ENCODE peak calls at places on chromosomes 6 and 20, in five cellular contexts. S is astrocyte, P is IMR-90, L is endothelial cell of umbilical vein, Y is H9. F is an unnamed sample.

GRCh38 chr6:66638099-66638498 is 931.1 kb upstream of the EYS start:
- DNase-seq in S (no peak), P (no peak), L (no peak), Y (no peak), F (no peak)

GRCh38 chr6:111173341-111173740 is 86.0 kb downstream of the SLC16A10 start:
- DNase-seq in S (no peak), P (no peak), L (no peak), Y (peak), F (peak)

GRCh38 chr6:35494161-35494563 is 2.7 kb downstream of the TEAD3 start:
- DNase-seq in S (no peak), P (peak), L (peak), Y (peak), F (no peak)

GRCh38 chr6:14706378-14706929 is 539.4 kb upstream of the JARID2 start:
- DNase-seq in S (peak), P (peak), L (no peak), Y (no peak), F (no peak)

GRCh38 chr6:166097914-166098522 is 69.6 kb downstream of the TBXT start:
- DNase-seq in S (peak), P (peak), L (peak), Y (peak), F (peak)

GRCh38 chr20:24959591-24960301 is 10.7 kb downstream of the CST7 start:
- DNase-seq in S (no peak), P (no peak), L (no peak), Y (peak), F (peak)

GRCh38 chr20:7696311-7696710 is 243.9 kb downstream of the HAO1 start:
- DNase-seq in S (peak), P (no peak), L (peak), Y (no peak), F (no peak)

GRCh38 chr6:51268666-51269065 is 450.0 kb downstream of the TFAP2B start:
- DNase-seq in S (no peak), P (no peak), L (no peak), Y (no peak), F (no peak)

GRCh38 chr6:1786455-1787108 is 176.9 kb downstream of the FOXC1 start:
- DNase-seq in S (no peak), P (no peak), L (peak), Y (no peak), F (no peak)

GRCh38 chr20:7775072-7775471 is 165.2 kb downstream of the HAO1 start:
- DNase-seq in S (peak), P (peak), L (no peak), Y (no peak), F (no peak)

GRCh38 chr6:87747646-87748045 is 45.6 kb upstream of the AKIRIN2 start:
- DNase-seq in S (no peak), P (no peak), L (no peak), Y (no peak), F (no peak)

GRCh38 chr6:42038163-42038562 is 12.2 kb upstream of the TAF8 start:
- DNase-seq in S (no peak), P (no peak), L (no peak), Y (no peak), F (no peak)

GRCh38 chr20:16400249-16400648 is 173.0 kb downstream of the KIF16B start:
- DNase-seq in S (no peak), P (no peak), L (no peak), Y (no peak), F (no peak)

GRCh38 chr6:113586413-113586812 is 270.7 kb upstream of the MARCKS start:
- DNase-seq in S (peak), P (peak), L (no peak), Y (no peak), F (no peak)

GRCh38 chr6:71410164-71410566 is 121.6 kb downstream of the OGFRL1 start:
- DNase-seq in S (peak), P (peak), L (no peak), Y (no peak), F (no peak)

GRCh38 chr6:34517461-34517868 is 38.7 kb downstream of the SPDEF start:
- DNase-seq in S (no peak), P (no peak), L (no peak), Y (no peak), F (peak)

GRCh38 chr20:38386004-38386403 is 39.7 kb downstream of the LBP start:
- DNase-seq in S (no peak), P (no peak), L (no peak), Y (no peak), F (no peak)

GRCh38 chr6:110590821-110591351 is 114.5 kb upstream of the SLC22A16 start:
- DNase-seq in S (peak), P (peak), L (no peak), Y (no peak), F (no peak)

GRCh38 chr6:39790772-39791171 is 1.4 kb upstream of the DAAM2 start:
- DNase-seq in S (peak), P (peak), L (no peak), Y (no peak), F (no peak)

GRCh38 chr6:151141685-151142084 is 98.1 kb upstream of the AKAP12 start:
- DNase-seq in S (peak), P (no peak), L (peak), Y (no peak), F (no peak)

GRCh38 chr6:163291622-163292021 is 122.9 kb upstream of the QKI start:
- DNase-seq in S (peak), P (no peak), L (peak), Y (no peak), F (no peak)

GRCh38 chr6:134525190-134525868 is 207.4 kb upstream of the SGK1 start:
- DNase-seq in S (no peak), P (no peak), L (peak), Y (no peak), F (no peak)

GRCh38 chr20:38550274-38550673 is 30.7 kb upstream of the ADIG start:
- DNase-seq in S (no peak), P (no peak), L (no peak), Y (no peak), F (no peak)

GRCh38 chr20:58637466-58638198 is 13.5 kb upstream of the STX16 start:
- DNase-seq in S (no peak), P (no peak), L (no peak), Y (no peak), F (no peak)

GRCh38 chr20:37504404-37505096 is 16.5 kb upstream of the NNAT start:
- DNase-seq in S (no peak), P (peak), L (no peak), Y (peak), F (peak)

GRCh38 chr6:124753562-124753961 is 208.7 kb upstream of the RNF217 start:
- DNase-seq in S (no peak), P (no peak), L (no peak), Y (no peak), F (no peak)

GRCh38 chr6:140897804-140898573 is 1234.7 kb upstream of the GJE1 start:
- DNase-seq in S (no peak), P (no peak), L (no peak), Y (no peak), F (no peak)

GRCh38 chr20:58366866-58367265 is 22.2 kb upstream of the VAPB start:
- DNase-seq in S (no peak), P (peak), L (no peak), Y (no peak), F (no peak)

GRCh38 chr20:32820000-32820697 is 395 bp downstream of the MAPRE1 start:
- DNase-seq in S (peak), P (peak), L (peak), Y (peak), F (peak)

GRCh38 chr20:33233129-33233774 is 2.5 kb upstream of the BPIFA1 start:
- DNase-seq in S (no peak), P (no peak), L (no peak), Y (peak), F (peak)

GRCh38 chr6:54043360-54043759 is 67.9 kb upstream of the MLIP start:
- DNase-seq in S (no peak), P (no peak), L (no peak), Y (no peak), F (no peak)

GRCh38 chr6:11744753-11745152 is 33.9 kb downstream of the ADTRP start:
- DNase-seq in S (peak), P (peak), L (peak), Y (no peak), F (no peak)

GRCh38 chr20:52761867-52762266 is 210.3 kb upstream of the TSHZ2 start:
- DNase-seq in S (peak), P (no peak), L (no peak), Y (no peak), F (no peak)

GRCh38 chr20:3174442-3175263 is 1.3 kb upstream of the LZTS3 start:
- DNase-seq in S (no peak), P (peak), L (peak), Y (no peak), F (no peak)

GRCh38 chr20:642398-643174 is 10.4 kb downstream of the SRXN1 start:
- DNase-seq in S (no peak), P (no peak), L (no peak), Y (peak), F (peak)

GRCh38 chr6:84804720-84805119 is 40.3 kb upstream of the TBX18 start:
- DNase-seq in S (peak), P (no peak), L (no peak), Y (no peak), F (no peak)

GRCh38 chr20:25470045-25470444 is 62.6 kb downstream of the GINS1 start:
- DNase-seq in S (peak), P (peak), L (peak), Y (peak), F (peak)

GRCh38 chr20:37007898-37008649 is 56.6 kb upstream of the SAMHD1 start:
- DNase-seq in S (peak), P (peak), L (peak), Y (no peak), F (no peak)

DNA sequence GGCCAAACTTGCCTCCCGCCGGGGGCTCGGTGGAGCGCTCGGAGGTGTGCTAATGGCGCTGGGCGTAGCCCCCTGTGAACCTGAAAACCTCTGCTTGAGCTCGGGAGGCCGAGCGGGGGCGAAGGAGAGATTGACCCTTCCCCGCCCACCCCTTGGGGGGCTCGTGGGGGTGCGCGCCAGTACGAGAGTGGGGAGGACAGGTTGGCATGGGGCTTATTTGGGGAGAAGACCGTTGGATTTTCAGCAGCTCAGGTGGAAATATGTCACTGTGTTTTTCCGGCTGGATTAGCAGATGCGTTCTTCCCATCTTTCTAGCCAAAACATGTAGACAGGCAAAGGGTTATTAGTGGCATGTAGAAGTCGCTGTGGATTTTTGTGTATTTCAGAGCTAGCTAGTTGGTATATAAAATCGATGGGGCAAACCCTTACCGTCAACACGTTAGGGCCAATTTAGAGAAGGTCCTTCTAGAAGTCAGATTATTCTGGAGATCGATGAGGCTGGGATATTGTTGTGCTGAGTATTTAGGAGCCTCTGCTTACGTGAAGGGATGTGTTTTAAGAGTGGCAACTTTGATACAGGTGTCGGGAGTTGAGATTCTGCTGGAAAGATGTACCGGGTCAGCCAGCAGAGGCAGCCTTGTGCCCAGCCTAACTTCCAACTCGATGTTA is 525 bp downstream of the NCOA7 start:
- DNase-seq in S (peak), P (peak), L (peak), Y (peak), F (peak)
- TF ChIP-seq CTCF in S (peak), P (peak), L (peak), Y (peak), F (peak)

GRCh38 chr6:138328210-138328609 is 49.5 kb upstream of the SMIM28 start:
- DNase-seq in S (peak), P (no peak), L (no peak), Y (no peak), F (no peak)

GRCh38 chr6:138330763-138331162 is 46.9 kb upstream of the SMIM28 start:
- DNase-seq in S (no peak), P (no peak), L (no peak), Y (no peak), F (no peak)

GRCh38 chr6:138331984-138332383 is 45.7 kb upstream of the SMIM28 start:
- DNase-seq in S (no peak), P (no peak), L (no peak), Y (peak), F (peak)

GRCh38 chr6:138334000-138334399 is 43.7 kb upstream of the SMIM28 start:
- DNase-seq in S (no peak), P (no peak), L (no peak), Y (no peak), F (no peak)

GRCh38 chr6:138331444-138331843 is 46.3 kb upstream of the SMIM28 start:
- DNase-seq in S (no peak), P (no peak), L (no peak), Y (no peak), F (no peak)
- H3K9ac ChIP-seq in S (no peak), P (no peak), L (no peak), Y (no peak), F (no peak)

DNA sequence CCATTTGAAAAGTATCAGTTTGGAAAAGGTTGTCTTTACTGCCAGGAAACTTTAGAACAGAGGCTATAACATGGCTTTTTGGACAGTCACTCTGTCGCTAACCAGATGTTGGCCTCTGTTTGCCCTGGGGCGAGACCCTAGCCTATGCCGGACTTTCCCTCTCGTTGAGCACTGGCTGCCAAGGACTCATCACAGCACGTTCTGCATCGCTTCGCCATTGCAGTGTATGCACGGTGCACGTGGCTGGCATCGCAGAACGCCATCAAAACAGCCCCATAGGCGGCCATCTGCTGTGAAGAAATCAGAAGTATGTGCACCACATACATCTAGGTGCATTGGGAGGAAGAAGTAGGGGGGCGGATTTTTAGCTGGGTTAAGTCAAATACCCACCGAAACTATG is 156.4 kb downstream of the EYA2 start:
- DNase-seq in S (no peak), P (no peak), L (no peak), Y (no peak), F (no peak)
- TF ChIP-seq CTCF in S (no peak), P (no peak), L (no peak), Y (no peak), F (no peak)

DNA sequence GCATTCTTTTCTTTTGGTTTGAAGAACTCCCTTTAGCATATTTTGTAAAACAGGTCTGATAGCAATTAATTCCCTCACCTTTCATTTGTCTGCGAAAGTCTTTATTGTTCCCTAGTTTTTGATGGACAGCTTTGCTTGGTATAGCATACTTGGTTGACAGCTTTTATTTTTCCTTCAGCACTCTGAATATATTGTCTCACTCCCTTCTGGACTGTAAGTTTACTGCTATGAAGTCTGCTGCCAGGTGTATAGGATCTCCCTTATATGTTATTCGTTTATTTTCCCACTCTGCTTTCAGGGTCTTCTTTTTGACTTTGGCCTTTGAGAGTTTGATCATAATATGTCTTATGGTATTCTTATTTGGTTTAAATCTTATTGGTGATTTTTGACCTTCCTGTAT is 47.7 kb upstream of the SNAP91 start:
- DNase-seq in S (no peak), P (no peak), L (no peak), Y (no peak), F (no peak)
- H3K9ac ChIP-seq in S (no peak), P (no peak), L (no peak), Y (no peak), F (no peak)

DNA sequence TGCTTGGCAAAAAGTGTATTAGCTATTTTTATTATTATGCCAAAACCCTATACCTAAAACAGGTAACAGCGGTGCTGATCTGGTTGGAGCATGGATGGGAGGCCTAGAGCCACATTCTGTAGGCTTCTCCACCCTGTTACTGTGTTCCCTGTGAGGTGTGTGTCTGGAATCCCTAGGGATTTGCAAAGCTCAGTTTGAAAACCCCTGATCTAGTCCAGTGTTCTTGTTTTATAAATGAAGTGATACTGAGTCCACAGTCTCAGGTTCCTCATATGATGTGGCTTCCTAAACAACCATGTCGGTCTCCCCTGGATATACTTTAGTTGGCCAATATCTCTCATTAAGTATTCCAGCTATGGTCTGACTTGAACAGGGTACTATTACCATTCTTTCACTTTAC is 16.3 kb downstream of the ACSS2 start:
- DNase-seq in S (no peak), P (no peak), L (no peak), Y (no peak), F (no peak)
- TF ChIP-seq CTCF in S (no peak), P (no peak), L (no peak), Y (no peak), F (no peak)

GRCh38 chr6:31287621-31288020 is 15.7 kb upstream of the HLA-C start:
- DNase-seq in S (no peak), P (no peak), L (no peak), Y (no peak), F (no peak)

GRCh38 chr6:31285982-31286381 is 14.1 kb upstream of the HLA-C start:
- DNase-seq in S (no peak), P (no peak), L (no peak), Y (no peak), F (no peak)

DNA sequence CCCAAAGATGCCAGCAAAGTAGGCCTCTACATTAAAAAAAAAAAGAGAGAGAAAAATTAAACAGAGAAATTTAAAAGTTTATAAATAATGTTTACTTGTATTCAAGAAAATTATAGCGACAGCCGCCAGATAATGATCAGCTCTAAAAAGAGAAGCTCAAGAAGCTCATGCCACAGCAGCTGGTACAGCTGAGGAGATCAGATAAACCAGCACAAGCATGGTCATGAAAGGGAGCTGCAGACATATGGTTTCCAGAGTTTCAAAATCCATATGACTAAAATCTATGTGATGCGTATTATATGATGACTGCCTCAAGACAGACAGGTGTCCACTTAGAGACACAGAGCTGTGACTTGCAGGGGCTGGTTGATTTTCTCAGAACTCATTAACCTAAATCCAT is 13.6 kb upstream of the HLA-C start:
- DNase-seq in S (no peak), P (no peak), L (no peak), Y (no peak), F (no peak)
- H3K9ac ChIP-seq in S (no peak), P (no peak), L (no peak), Y (no peak), F (no peak)

F was measured in endodermal cell.